ENCODE peak calls at places on chromosomes 16 and 17, in four cellular contexts. One of them, this sample, is unnamed.

GRCh38 chr16:1972490-1972877 is 631 bp downstream of the TBL3 start:
- DNase-seq in NCI-H69: peak
- DNase-seq in T47D: no peak
- DNase-seq in erythroblast: peak
- DNase-seq in this sample: no peak

GRCh38 chr16:70685938-70686375 is at the start of gene MTSS2:
- DNase-seq in NCI-H69: peak
- DNase-seq in T47D: peak
- DNase-seq in erythroblast: peak
- DNase-seq in this sample: peak

GRCh38 chr17:73342549-73343167 is 30.9 kb upstream of the CDC42EP4 start:
- DNase-seq in NCI-H69: peak
- DNase-seq in T47D: no peak
- DNase-seq in erythroblast: no peak
- DNase-seq in this sample: peak

GRCh38 chr17:49193513-49194296 is 16.7 kb downstream of the GNGT2 start:
- DNase-seq in NCI-H69: peak
- DNase-seq in T47D: peak
- DNase-seq in erythroblast: peak
- DNase-seq in this sample: no peak

GRCh38 chr16:50453446-50453845 is 84.7 kb upstream of the BRD7 start:
- DNase-seq in NCI-H69: no peak
- DNase-seq in T47D: no peak
- DNase-seq in erythroblast: no peak
- DNase-seq in this sample: no peak

GRCh38 chr17:66749217-66749832 is 85.6 kb upstream of the CACNG5 start:
- DNase-seq in NCI-H69: no peak
- DNase-seq in T47D: no peak
- DNase-seq in erythroblast: no peak
- DNase-seq in this sample: no peak

GRCh38 chr17:77535435-77535834 is 394.7 kb downstream of the SEC14L1 start:
- DNase-seq in NCI-H69: peak
- DNase-seq in T47D: no peak
- DNase-seq in erythroblast: no peak
- DNase-seq in this sample: peak

GRCh38 chr17:67481808-67482207 is 104.7 kb downstream of the PITPNC1 start:
- DNase-seq in NCI-H69: no peak
- DNase-seq in T47D: no peak
- DNase-seq in erythroblast: no peak
- DNase-seq in this sample: no peak

GRCh38 chr17:38654411-38655398 is 20.1 kb downstream of the EPOP start:
- DNase-seq in NCI-H69: no peak
- DNase-seq in T47D: no peak
- DNase-seq in erythroblast: no peak
- DNase-seq in this sample: no peak

GRCh38 chr16:21033707-21034106 is 116.9 kb downstream of the DNAH3 start:
- DNase-seq in NCI-H69: peak
- DNase-seq in T47D: no peak
- DNase-seq in erythroblast: no peak
- DNase-seq in this sample: peak

GRCh38 chr17:40062347-40063033 is at the start of gene THRA:
- DNase-seq in NCI-H69: peak
- DNase-seq in T47D: peak
- DNase-seq in erythroblast: peak
- DNase-seq in this sample: peak

GRCh38 chr17:70857351-70857750 is 688.0 kb downstream of the KCNJ2 start:
- DNase-seq in NCI-H69: no peak
- DNase-seq in T47D: no peak
- DNase-seq in erythroblast: no peak
- DNase-seq in this sample: no peak